ENCODE peak calls at places on chromosomes 12 and 14, in four cellular contexts. M is H1, U is K562, H is HepG2. P is an unnamed sample.

GRCh38 chr12:24175281-24175680 is 225.8 kb upstream of the SOX5 start:
- DNase-seq in M (no peak), U (no peak), H (no peak), P (no peak)

GRCh38 chr14:80787876-80788275 is 153.7 kb downstream of the CEP128 start:
- DNase-seq in M (no peak), U (no peak), H (no peak), P (no peak)

GRCh38 chr14:23483216-23483854 is 13.8 kb downstream of the NGDN start:
- DNase-seq in M (no peak), U (peak), H (peak), P (peak)

GRCh38 chr12:6229224-6229748 is 29.1 kb downstream of the CD9 start:
- DNase-seq in M (no peak), U (no peak), H (no peak), P (no peak)

GRCh38 chr12:11085419-11085818 is 6.7 kb downstream of the TAS2R43 start:
- DNase-seq in M (no peak), U (no peak), H (no peak), P (no peak)

GRCh38 chr12:14892726-14893442 is 7.2 kb upstream of the MGP start:
- DNase-seq in M (no peak), U (no peak), H (peak), P (no peak)

GRCh38 chr12:15404485-15404884 is 82.2 kb downstream of the PTPRO start:
- DNase-seq in M (no peak), U (no peak), H (no peak), P (no peak)

GRCh38 chr14:28298156-28298555 is 468.4 kb upstream of the FOXG1 start:
- DNase-seq in M (no peak), U (no peak), H (no peak), P (no peak)

GRCh38 chr12:21989819-21990412 is 48.7 kb upstream of the ABCC9 start:
- DNase-seq in M (no peak), U (no peak), H (peak), P (no peak)

GRCh38 chr12:11741434-11742092 is 92.1 kb downstream of the ETV6 start:
- DNase-seq in M (no peak), U (no peak), H (no peak), P (no peak)

GRCh38 chr12:15164997-15165659 is 56.1 kb downstream of the RERG start:
- DNase-seq in M (no peak), U (no peak), H (no peak), P (no peak)

GRCh38 chr12:106392746-106393145 is 35.2 kb downstream of the POLR3B start:
- DNase-seq in M (no peak), U (no peak), H (no peak), P (no peak)

GRCh38 chr14:61568572-61569011 is 126.7 kb upstream of the HIF1A start:
- DNase-seq in M (no peak), U (no peak), H (no peak), P (no peak)

GRCh38 chr14:29927596-29928341 is at the start of gene PRKD1:
- DNase-seq in M (no peak), U (peak), H (peak), P (peak)

GRCh38 chr12:12749433-12749832 is 32.3 kb downstream of the CDKN1B start:
- DNase-seq in M (no peak), U (no peak), H (peak), P (peak)

GRCh38 chr12:78863482-78864427 is 819 bp upstream of the SYT1 start:
- DNase-seq in M (peak), U (no peak), H (no peak), P (peak)

GRCh38 chr12:108854055-108854452 is 3.3 kb downstream of the SSH1 start:
- DNase-seq in M (no peak), U (no peak), H (peak), P (no peak)

GRCh38 chr12:64066052-64066451 is 156.0 kb downstream of the KICS2 start:
- DNase-seq in M (no peak), U (no peak), H (peak), P (no peak)

GRCh38 chr14:36361210-36361853 is 40.9 kb upstream of the MBIP start:
- DNase-seq in M (no peak), U (peak), H (no peak), P (no peak)

GRCh38 chr14:89477391-89477790 is 60.4 kb upstream of the FOXN3 start:
- DNase-seq in M (no peak), U (no peak), H (no peak), P (no peak)

GRCh38 chr14:64788706-64789105 is 84.5 kb downstream of the PLEKHG3 start:
- DNase-seq in M (no peak), U (no peak), H (no peak), P (peak)

GRCh38 chr12:75868501-75868900 is 163.1 kb downstream of the PHLDA1 start:
- DNase-seq in M (no peak), U (no peak), H (no peak), P (no peak)

GRCh38 chr12:106137456-106138278 is 1.1 kb downstream of the NUAK1 start:
- DNase-seq in M (no peak), U (no peak), H (no peak), P (no peak)

GRCh38 chr12:20188930-20189653 is 179.2 kb upstream of the PDE3A start:
- DNase-seq in M (no peak), U (no peak), H (peak), P (no peak)

GRCh38 chr12:49564241-49565118 is 3.5 kb downstream of the MCRS1 start:
- DNase-seq in M (no peak), U (no peak), H (no peak), P (no peak)

DNA sequence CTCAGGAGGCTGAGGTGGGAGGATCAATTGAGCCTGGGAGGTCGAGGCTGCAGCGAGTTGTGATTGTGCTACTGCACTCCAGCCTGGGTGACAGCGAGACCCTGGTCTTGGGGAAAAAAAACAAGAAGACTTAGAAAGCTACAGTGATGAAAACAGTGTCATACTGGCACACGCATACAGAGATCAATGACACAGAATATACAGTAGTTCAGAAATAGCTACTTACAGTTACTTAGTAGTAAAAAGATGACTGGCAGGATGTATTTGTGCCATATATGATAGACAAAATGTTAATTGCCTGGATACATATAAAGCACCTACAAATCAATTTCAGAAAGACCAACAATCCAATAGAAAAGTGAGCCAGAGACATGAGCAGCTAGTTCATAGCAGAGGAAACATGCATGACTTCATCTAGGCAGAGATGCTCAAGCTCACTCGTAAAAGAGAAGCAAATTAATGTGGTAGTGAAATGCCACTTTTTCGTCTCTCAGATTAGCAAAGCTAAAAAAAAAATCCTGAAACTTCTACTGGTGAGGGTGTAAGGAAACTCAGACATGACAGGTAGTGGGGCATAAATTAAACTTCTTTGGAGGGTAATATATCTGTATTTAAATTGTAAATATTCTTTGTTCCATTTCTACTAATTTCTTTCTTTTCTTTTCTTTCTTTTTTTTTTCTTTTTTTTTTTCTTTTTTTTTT is 2.5 kb upstream of the ALDH2 start:
- DNase-seq in M (no peak), U (no peak), H (no peak), P (no peak)
- TF ChIP-seq RNF2 in M (no peak), U (no peak), H (no peak), P (no peak)

GRCh38 chr12:112998997-112999767 is 20.9 kb downstream of the OAS2 start:
- DNase-seq in M (no peak), U (no peak), H (no peak), P (no peak)
- TF ChIP-seq KDM1A in M (no peak), U (no peak), H (no peak), P (no peak)

DNA sequence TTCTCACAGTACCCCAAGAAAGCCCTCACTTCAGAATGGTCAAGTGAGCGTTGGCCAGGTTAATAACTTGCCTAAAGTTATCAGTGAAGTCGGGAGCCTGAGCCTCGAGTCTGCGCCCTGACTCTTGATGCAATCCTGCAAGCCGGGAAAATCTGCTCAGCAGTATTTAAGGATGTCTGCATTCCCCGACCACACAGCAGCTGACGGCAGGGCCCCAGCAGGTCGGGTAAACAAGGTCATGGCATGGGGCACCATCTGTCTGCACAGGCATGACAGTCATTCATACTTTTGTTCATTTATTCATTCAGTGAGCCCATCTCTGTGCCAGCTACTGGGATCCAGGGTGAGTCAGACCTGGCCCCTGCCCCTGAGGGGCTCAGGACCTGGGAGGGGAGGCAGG is 11.1 kb downstream of the ABCB9 start:
- DNase-seq in M (no peak), U (no peak), H (no peak), P (no peak)
- TF ChIP-seq RNF2 in M (no peak), U (no peak), H (no peak), P (no peak)

GRCh38 chr12:93089805-93090569 is 160.9 kb upstream of the EEA1 start:
- DNase-seq in M (no peak), U (peak), H (no peak), P (peak)

GRCh38 chr12:93091851-93092558 is 162.9 kb upstream of the EEA1 start:
- DNase-seq in M (no peak), U (no peak), H (no peak), P (no peak)

GRCh38 chr12:93093243-93093642 is 164.1 kb upstream of the EEA1 start:
- DNase-seq in M (no peak), U (no peak), H (no peak), P (no peak)

GRCh38 chr12:93092559-93092945 is 163.5 kb upstream of the EEA1 start:
- DNase-seq in M (no peak), U (no peak), H (no peak), P (no peak)

GRCh38 chr12:93090768-93091172 is 161.7 kb upstream of the EEA1 start:
- DNase-seq in M (no peak), U (no peak), H (no peak), P (peak)
- TF ChIP-seq KDM1A in M (no peak), U (no peak), H (no peak), P (no peak)

GRCh38 chr12:51320695-51321320 is 3.2 kb downstream of the BIN2 start:
- DNase-seq in M (no peak), U (peak), H (no peak), P (peak)
- TF ChIP-seq RNF2 in M (no peak), U (peak), H (no peak), P (no peak)

DNA sequence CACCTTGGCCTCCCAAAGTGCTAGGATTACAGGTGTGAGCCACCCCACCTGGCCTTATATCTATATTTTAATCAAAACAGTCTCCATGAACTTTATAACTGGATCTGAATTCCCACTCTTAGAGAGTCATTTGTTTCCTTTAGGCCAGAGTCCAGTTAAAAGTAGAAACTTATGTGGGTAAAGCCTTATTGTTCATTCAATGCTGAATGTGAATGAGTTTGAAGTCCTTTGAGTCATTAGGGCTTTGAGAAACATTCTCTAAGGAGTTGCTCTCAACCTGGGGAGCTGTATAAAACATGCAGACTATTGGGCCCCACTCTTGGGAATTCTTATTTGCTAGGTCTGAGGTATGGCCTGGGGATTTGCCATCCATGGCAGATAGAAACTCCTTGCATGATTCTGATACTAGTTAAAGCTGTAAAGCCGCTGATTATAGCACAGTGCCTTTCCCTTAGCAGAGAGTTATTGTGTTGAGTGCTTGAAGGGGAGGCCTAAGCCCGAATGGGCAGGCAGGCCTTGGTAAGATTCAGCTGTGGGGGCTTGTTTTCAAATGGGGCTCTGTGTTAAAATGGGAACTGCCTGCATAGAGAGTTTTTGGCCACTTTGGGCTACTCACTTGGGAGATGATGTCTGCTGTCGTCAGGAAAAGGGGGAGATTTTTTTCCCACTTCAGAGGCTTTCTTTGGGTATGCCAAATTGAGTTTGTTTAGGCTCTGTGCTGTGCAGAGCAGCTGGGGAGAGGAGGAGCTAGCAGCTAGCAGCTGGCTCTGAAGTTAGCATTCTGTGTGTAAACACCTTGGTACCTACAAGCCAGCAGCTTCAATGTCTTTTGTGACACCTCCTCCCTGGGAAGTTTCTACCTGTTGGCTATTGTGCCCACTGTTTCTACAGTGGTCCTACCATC is 117.5 kb downstream of the DACT1 start:
- DNase-seq in M (no peak), U (no peak), H (no peak), P (no peak)
- TF ChIP-seq KDM1A in M (no peak), U (no peak), H (no peak), P (no peak)

GRCh38 chr14:101774006-101774755 is 12.7 kb downstream of the PPP2R5C start:
- DNase-seq in M (no peak), U (no peak), H (no peak), P (no peak)
- TF ChIP-seq RNF2 in M (no peak), U (no peak), H (no peak), P (no peak)

GRCh38 chr14:39174560-39175444 is at the start of gene PNN:
- DNase-seq in M (peak), U (peak), H (peak), P (peak)

GRCh38 chr14:39177168-39177545 is 2.1 kb downstream of the PNN start:
- DNase-seq in M (no peak), U (no peak), H (no peak), P (no peak)

GRCh38 chr14:39176263-39177167 is 1.5 kb downstream of the PNN start:
- DNase-seq in M (no peak), U (no peak), H (no peak), P (no peak)

GRCh38 chr14:39173198-39173597 is 1.9 kb upstream of the PNN start:
- DNase-seq in M (no peak), U (no peak), H (no peak), P (no peak)

GRCh38 chr14:39175445-39176262 is 600 bp downstream of the PNN start:
- DNase-seq in M (no peak), U (peak), H (peak), P (peak)
- TF ChIP-seq KDM1A in M (no peak), U (peak), H (no peak), P (no peak)

GRCh38 chr12:132178314-132178713 is 34.1 kb downstream of the NOC4L start:
- DNase-seq in M (no peak), U (no peak), H (no peak), P (no peak)

GRCh38 chr12:132181570-132182200 is 37.4 kb downstream of the NOC4L start:
- DNase-seq in M (no peak), U (no peak), H (no peak), P (no peak)

GRCh38 chr12:132180648-132181546 is 36.6 kb downstream of the NOC4L start:
- DNase-seq in M (no peak), U (no peak), H (no peak), P (no peak)

GRCh38 chr12:132178801-132179401 is 34.6 kb downstream of the NOC4L start:
- DNase-seq in M (no peak), U (no peak), H (no peak), P (peak)

GRCh38 chr12:132179431-132180362 is 35.4 kb downstream of the NOC4L start:
- DNase-seq in M (no peak), U (no peak), H (no peak), P (no peak)
- TF ChIP-seq RNF2 in M (no peak), U (no peak), H (no peak), P (no peak)

P was measured in A549.